ENCODE peak calls at places on chromosomes 2 and 18, in six cellular contexts. C is kidney, N is B cell, K is GM13977, R is thoracic aorta, A is HepG2. B is an unnamed sample.
A peak's percentile ranks its signal among the peaks of the same experiment; 100 is the strongest.

GRCh38 chr18:3594760-3595241 is 144.8 kb downstream of the TGIF1 start:
- DNase-seq in K (no peak), R (no peak), N (no peak), A (peak; percentile 30), C (no peak), B (no peak)

GRCh38 chr18:55338955-55339662 is 248.9 kb downstream of the TCF4 start:
- DNase-seq in C (no peak), A (no peak), K (no peak), R (no peak), N (no peak), B (no peak)

GRCh38 chr2:31688282-31688681 is 107.5 kb upstream of the SRD5A2 start:
- DNase-seq in C (no peak), R (no peak), K (no peak), N (no peak), A (no peak), B (no peak)

GRCh38 chr2:26399781-26400376 is 1.8 kb upstream of the DRC1 start:
- DNase-seq in A (no peak), R (no peak), K (no peak), N (no peak), C (no peak), B (no peak)

GRCh38 chr18:32093523-32093922 is 1.8 kb downstream of the RNF138 start:
- DNase-seq in A (peak; percentile 29), N (peak; percentile 17), R (no peak), K (peak; percentile 35), C (no peak), B (no peak)

GRCh38 chr2:160224060-160224459 is 24.0 kb upstream of the ITGB6 start:
- DNase-seq in K (peak; percentile 80), A (peak; percentile 69), R (no peak), C (no peak), N (no peak), B (no peak)

GRCh38 chr2:42827647-42828486 is 35.5 kb upstream of the HAAO start:
- DNase-seq in C (peak; percentile 96), R (peak; percentile 70), K (peak; percentile 83), A (peak; percentile 79), N (peak; percentile 74), B (peak; percentile 77)

GRCh38 chr2:60441791-60442190 is 111.7 kb downstream of the BCL11A start:
- DNase-seq in C (no peak), A (no peak), N (no peak), R (no peak), K (no peak), B (no peak)

GRCh38 chr2:219439518-219439917 is 4.9 kb downstream of the SPEG start:
- DNase-seq in K (no peak), C (no peak), A (no peak), N (no peak), R (no peak), B (no peak)

GRCh38 chr2:156784034-156784433 is 347.9 kb downstream of the GPD2 start:
- DNase-seq in R (no peak), N (no peak), A (no peak), C (no peak), K (no peak), B (no peak)

GRCh38 chr2:12819098-12819465 is 102.3 kb downstream of the TRIB2 start:
- DNase-seq in K (no peak), N (no peak), R (peak; percentile 68), C (no peak), A (no peak), B (no peak)

GRCh38 chr2:98702127-98702802 is 28.7 kb downstream of the MGAT4A start:
- DNase-seq in C (no peak), K (no peak), N (no peak), A (peak; percentile 91), R (no peak), B (no peak)

GRCh38 chr2:240956935-240957655 is 41.3 kb upstream of the SNED1 start:
- DNase-seq in A (no peak), C (peak; percentile 66), R (no peak), K (no peak), N (peak; percentile 25), B (peak; percentile 9)

GRCh38 chr2:158489366-158490112 is 32.8 kb downstream of the PKP4 start:
- DNase-seq in C (no peak), K (no peak), A (no peak), N (no peak), R (no peak), B (no peak)

GRCh38 chr18:9531791-9532410 is 56.6 kb downstream of the RALBP1 start:
- DNase-seq in A (no peak), R (no peak), C (no peak), N (no peak), K (no peak), B (no peak)

GRCh38 chr2:73237168-73237567 is 3.1 kb downstream of the CCT7 start:
- DNase-seq in A (no peak), C (no peak), N (no peak), K (no peak), R (no peak), B (no peak)

DNA sequence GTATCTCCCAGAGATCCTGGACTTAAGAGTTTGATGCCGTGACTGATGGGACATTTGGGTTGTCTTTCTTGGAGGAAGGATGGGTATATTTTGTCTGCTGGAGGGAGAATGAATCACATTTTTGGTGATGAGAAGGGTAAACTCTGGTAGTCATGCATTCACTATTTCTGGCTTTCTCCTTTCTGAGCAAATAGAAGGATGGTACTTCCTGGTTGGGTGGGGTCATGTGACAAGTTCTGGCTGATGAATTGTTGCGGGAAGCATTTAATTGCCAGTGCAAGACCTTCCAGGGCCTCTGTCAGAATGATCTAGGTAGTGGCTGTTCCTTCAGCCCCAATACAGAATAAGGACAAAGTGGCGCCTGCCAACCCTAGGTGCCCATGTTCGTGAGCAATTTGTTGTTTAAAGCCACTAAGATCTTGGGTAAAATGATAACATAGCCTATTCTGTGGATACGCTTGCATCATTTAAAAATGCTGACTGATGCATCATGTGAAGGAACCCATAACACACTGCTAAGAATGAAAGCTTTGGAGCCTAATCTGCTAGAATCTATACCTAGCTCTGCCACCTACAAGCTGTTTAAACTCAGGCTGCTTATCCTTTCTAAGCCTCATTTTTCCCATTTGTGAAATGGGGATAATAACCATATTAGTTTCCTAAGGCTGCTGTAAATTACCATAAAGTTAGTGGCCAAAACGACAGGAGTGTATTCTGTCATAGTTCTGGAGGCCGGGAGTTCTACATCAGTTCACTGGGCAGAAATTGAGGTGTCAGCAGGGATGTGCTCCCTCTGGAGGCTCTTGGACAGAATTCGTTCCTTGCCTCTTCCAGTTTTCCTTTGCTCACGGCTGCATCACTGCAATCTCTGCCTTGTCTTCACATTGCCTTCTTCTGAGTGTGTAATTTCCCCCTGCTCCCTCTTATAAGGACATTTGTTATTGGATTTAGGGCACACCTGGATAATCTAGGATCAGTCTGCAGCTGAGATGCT is 281.3 kb downstream of the AGPS start:
- DNase-seq in C (no peak), A (peak; percentile 13), R (no peak), N (no peak), K (no peak), B (no peak)
- TF ChIP-seq CTCF in C (no peak), A (peak; percentile 58), R (no peak), N (no peak), K (no peak), B (no peak)

GRCh38 chr2:17748745-17749144 is 4.9 kb downstream of the SMC6 start:
- DNase-seq in R (no peak), K (no peak), N (no peak), C (no peak), A (no peak), B (no peak)
- TF ChIP-seq CTCF in R (no peak), K (no peak), N (no peak), C (no peak), A (no peak), B (no peak)

GRCh38 chr2:66772618-66773017 is 337.7 kb downstream of the MEIS1 start:
- DNase-seq in R (no peak), K (no peak), C (no peak), A (no peak), N (no peak), B (no peak)
- TF ChIP-seq CTCF in R (no peak), K (no peak), C (no peak), A (peak; percentile 45), N (no peak), B (no peak)

GRCh38 chr2:203840816-203841215 is 26.8 kb upstream of the CTLA4 start:
- DNase-seq in C (no peak), K (no peak), N (no peak), A (no peak), R (no peak), B (no peak)
- TF ChIP-seq CTCF in C (no peak), K (no peak), N (no peak), A (no peak), R (no peak), B (no peak)

GRCh38 chr2:181438298-181438697 is 18.9 kb upstream of the ITGA4 start:
- DNase-seq in A (no peak), N (no peak), R (no peak), C (no peak), K (no peak), B (no peak)
- TF ChIP-seq CTCF in A (no peak), N (no peak), R (no peak), C (no peak), K (no peak), B (no peak)

GRCh38 chr2:11234309-11234708 is 79.0 kb downstream of the SLC66A3 start:
- DNase-seq in A (no peak), C (no peak), K (no peak), N (no peak), R (no peak), B (no peak)
- TF ChIP-seq CTCF in A (no peak), C (peak; percentile 22), K (peak; percentile 37), N (peak; percentile 53), R (peak; percentile 56), B (no peak)

GRCh38 chr2:11695576-11695975 is 25.6 kb upstream of the NTSR2 start:
- DNase-seq in R (no peak), A (no peak), C (no peak), N (no peak), K (no peak), B (no peak)

GRCh38 chr2:11697103-11697871 is 27.3 kb upstream of the NTSR2 start:
- DNase-seq in R (peak; percentile 71), N (no peak), C (peak; percentile 92), A (no peak), K (no peak), B (no peak)

GRCh38 chr2:11691071-11691660 is 21.2 kb upstream of the NTSR2 start:
- DNase-seq in R (no peak), N (no peak), A (no peak), C (no peak), K (no peak), B (no peak)

GRCh38 chr2:11696736-11697102 is 26.7 kb upstream of the NTSR2 start:
- DNase-seq in C (no peak), N (no peak), R (no peak), K (no peak), A (no peak), B (no peak)

GRCh38 chr2:11692966-11693521 is 23.0 kb upstream of the NTSR2 start:
- DNase-seq in A (peak; percentile 84), C (no peak), R (no peak), K (peak; percentile 76), N (peak; percentile 68), B (peak; percentile 25)
- TF ChIP-seq CTCF in A (peak; percentile 90), C (peak; percentile 88), R (peak; percentile 65), K (peak; percentile 79), N (peak; percentile 88), B (peak; percentile 80)

B was measured in natural killer cell.